ENCODE peak calls at places on chromosomes 3 and 15, in eight cellular contexts. X, W, F, C, R, G, I and K are unnamed samples.
A peak's percentile ranks its signal among the peaks of the same experiment; 100 is the strongest.

GRCh38 chr3:46460051-46460450 is 4.7 kb downstream of the LTF start:
- DNase-seq in X (no peak), W (no peak), F (no peak), C (no peak), R (no peak), G (peak; percentile 53), I (no peak), K (no peak)

GRCh38 chr15:27628486-27628885 is 470.6 kb downstream of the OCA2 start:
- DNase-seq in X (no peak), W (no peak), F (no peak), C (no peak), R (no peak), G (no peak), I (no peak), K (no peak)

GRCh38 chr15:68595761-68596160 is 17.0 kb downstream of the CORO2B start:
- DNase-seq in X (no peak), W (no peak), F (no peak), C (no peak), R (no peak), G (no peak), I (no peak), K (no peak)

GRCh38 chr3:115912372-115912771 is 289.1 kb downstream of the GAP43 start:
- DNase-seq in X (no peak), W (peak; percentile 59), F (no peak), C (no peak), R (no peak), G (no peak), I (peak; percentile 36), K (no peak)

GRCh38 chr3:9833078-9833477 is 10.7 kb downstream of the RPUSD3 start:
- DNase-seq in X (no peak), W (no peak), F (no peak), C (no peak), R (no peak), G (no peak), I (no peak), K (no peak)

GRCh38 chr3:137110392-137110996 is 152.7 kb downstream of the IL20RB start:
- DNase-seq in X (no peak), W (no peak), F (no peak), C (no peak), R (peak; percentile 9), G (peak; percentile 46), I (no peak), K (peak; percentile 15)

GRCh38 chr15:63156708-63157065 is 590 bp downstream of the RPS27L start:
- DNase-seq in X (peak; percentile 20), W (peak; percentile 62), F (no peak), C (peak; percentile 37), R (peak; percentile 3), G (peak; percentile 17), I (peak; percentile 47), K (no peak)

GRCh38 chr3:192170659-192171058 is 556.7 kb downstream of the FGF12 start:
- DNase-seq in X (no peak), W (no peak), F (no peak), C (no peak), R (no peak), G (no peak), I (no peak), K (peak; percentile 84)

GRCh38 chr3:42729404-42730145 is 27.0 kb upstream of the HHATL start:
- DNase-seq in X (no peak), W (peak; percentile 57), F (no peak), C (no peak), R (no peak), G (no peak), I (no peak), K (no peak)

GRCh38 chr15:38726187-38726586 is 161.6 kb upstream of the RASGRP1 start:
- DNase-seq in X (no peak), W (no peak), F (no peak), C (no peak), R (no peak), G (peak; percentile 60), I (no peak), K (no peak)

GRCh38 chr3:158539414-158540014 is 31.5 kb upstream of the MLF1 start:
- DNase-seq in X (peak; percentile 57), W (no peak), F (no peak), C (peak; percentile 35), R (peak; percentile 58), G (peak; percentile 58), I (no peak), K (peak; percentile 38)

GRCh38 chr3:59563072-59563605 is 513.3 kb upstream of the CFAP20DC start:
- DNase-seq in X (no peak), W (no peak), F (no peak), C (no peak), R (no peak), G (peak; percentile 73), I (no peak), K (no peak)

GRCh38 chr15:44471885-44472284 is 44.5 kb downstream of the CTDSPL2 start:
- DNase-seq in X (no peak), W (no peak), F (no peak), C (no peak), R (no peak), G (no peak), I (no peak), K (no peak)

GRCh38 chr3:159996018-159996417 is 7.4 kb downstream of the IL12A start:
- DNase-seq in X (no peak), W (no peak), F (no peak), C (no peak), R (no peak), G (no peak), I (no peak), K (no peak)

GRCh38 chr15:41465822-41466421 is 27.8 kb upstream of the ITPKA start:
- DNase-seq in X (peak; percentile 50), W (no peak), F (no peak), C (no peak), R (peak; percentile 26), G (peak; percentile 73), I (no peak), K (peak; percentile 35)

GRCh38 chr15:85475317-85475701 is 94.9 kb downstream of the AKAP13 start:
- DNase-seq in X (no peak), W (no peak), F (no peak), C (no peak), R (no peak), G (no peak), I (no peak), K (no peak)

GRCh38 chr3:197465197-197465995 is 90.4 kb downstream of the BDH1 start:
- DNase-seq in X (no peak), W (no peak), F (no peak), C (no peak), R (no peak), G (no peak), I (no peak), K (no peak)

GRCh38 chr3:86991840-86992430 is 986 bp upstream of the VGLL3 start:
- DNase-seq in X (no peak), W (no peak), F (no peak), C (no peak), R (no peak), G (peak; percentile 37), I (no peak), K (no peak)

GRCh38 chr15:49041406-49041805 is 4.8 kb downstream of the SECISBP2L start:
- DNase-seq in X (no peak), W (no peak), F (no peak), C (no peak), R (no peak), G (no peak), I (no peak), K (no peak)

GRCh38 chr3:195697582-195698324 is 23.0 kb upstream of the MUC20 start:
- DNase-seq in X (no peak), W (no peak), F (no peak), C (no peak), R (no peak), G (peak; percentile 55), I (no peak), K (no peak)

GRCh38 chr3:123157598-123158287 is 44.0 kb upstream of the SEC22A start:
- DNase-seq in X (no peak), W (no peak), F (no peak), C (no peak), R (no peak), G (no peak), I (no peak), K (peak; percentile 49)

GRCh38 chr3:170539886-170540285 is 46.0 kb downstream of the SLC7A14 start:
- DNase-seq in X (no peak), W (no peak), F (no peak), C (no peak), R (no peak), G (peak; percentile 15), I (no peak), K (no peak)

GRCh38 chr3:52848617-52849016 is 13.8 kb upstream of the MUSTN1 start:
- DNase-seq in X (no peak), W (no peak), F (no peak), C (no peak), R (no peak), G (peak; percentile 41), I (no peak), K (no peak)

GRCh38 chr3:24263069-24263668 is 231.5 kb downstream of the THRB start:
- DNase-seq in X (no peak), W (no peak), F (no peak), C (no peak), R (no peak), G (no peak), I (no peak), K (no peak)

GRCh38 chr3:63135362-63135761 is 142.7 kb upstream of the SYNPR start:
- DNase-seq in X (no peak), W (no peak), F (no peak), C (no peak), R (peak; percentile 52), G (no peak), I (no peak), K (no peak)

GRCh38 chr3:125694761-125695294 is 99.5 kb upstream of the OSBPL11 start:
- DNase-seq in X (no peak), W (no peak), F (no peak), C (no peak), R (peak; percentile 56), G (no peak), I (no peak), K (no peak)

GRCh38 chr3:112671930-112672715 is 31.2 kb upstream of the CCDC80 start:
- DNase-seq in X (peak; percentile 23), W (no peak), F (no peak), C (no peak), R (no peak), G (peak; percentile 80), I (no peak), K (no peak)

GRCh38 chr3:129974451-129975331 is at the start of gene TRH:
- DNase-seq in X (no peak), W (no peak), F (no peak), C (peak; percentile 10), R (no peak), G (no peak), I (no peak), K (no peak)

GRCh38 chr15:41610048-41610447 is 50.2 kb upstream of the MGA start:
- DNase-seq in X (no peak), W (no peak), F (no peak), C (no peak), R (no peak), G (peak; percentile 67), I (no peak), K (no peak)

GRCh38 chr3:182143903-182144302 is 432.2 kb downstream of the SOX2 start:
- DNase-seq in X (no peak), W (no peak), F (no peak), C (no peak), R (no peak), G (no peak), I (no peak), K (no peak)

GRCh38 chr3:23834082-23834870 is 28.5 kb downstream of the UBE2E1 start:
- DNase-seq in X (no peak), W (no peak), F (no peak), C (no peak), R (peak; percentile 7), G (no peak), I (no peak), K (no peak)

GRCh38 chr3:177833392-177833791 is 636.1 kb upstream of the TBL1XR1 start:
- DNase-seq in X (no peak), W (no peak), F (no peak), C (no peak), R (peak; percentile 78), G (no peak), I (no peak), K (no peak)